ENCODE peak calls at places on chromosomes 4 and X, in five cellular contexts. One of them, this sample, is unnamed.

GRCh38 chr4:8850074-8850829 is 21.4 kb downstream of the HMX1 start:
- DNase-seq in COR-L47: no peak
- DNase-seq in WTC11: no peak
- DNase-seq in stomach: no peak
- DNase-seq in HEK293T: no peak
- DNase-seq in this sample: no peak

GRCh38 chr4:23782778-23783455 is 106.9 kb downstream of the PPARGC1A start:
- DNase-seq in COR-L47: no peak
- DNase-seq in WTC11: no peak
- DNase-seq in stomach: no peak
- DNase-seq in HEK293T: no peak
- DNase-seq in this sample: no peak

GRCh38 chrX:119624951-119625668 is 18.9 kb upstream of the NKRF start:
- DNase-seq in COR-L47: no peak
- DNase-seq in WTC11: no peak
- DNase-seq in stomach: no peak
- DNase-seq in HEK293T: no peak
- DNase-seq in this sample: no peak

GRCh38 chr4:171101845-171102244 is 711.4 kb upstream of the GALNTL6 start:
- DNase-seq in COR-L47: no peak
- DNase-seq in WTC11: no peak
- DNase-seq in stomach: no peak
- DNase-seq in HEK293T: no peak
- DNase-seq in this sample: no peak

GRCh38 chrX:119004920-119005524 is 30.6 kb downstream of the LONRF3 start:
- DNase-seq in COR-L47: peak
- DNase-seq in WTC11: peak
- DNase-seq in stomach: peak
- DNase-seq in HEK293T: peak
- DNase-seq in this sample: peak

GRCh38 chr4:8303485-8304281 is 34.1 kb downstream of the HTRA3 start:
- DNase-seq in COR-L47: no peak
- DNase-seq in WTC11: no peak
- DNase-seq in stomach: no peak
- DNase-seq in HEK293T: no peak
- DNase-seq in this sample: no peak

GRCh38 chrX:137052641-137053235 is 18.9 kb upstream of the GPR101 start:
- DNase-seq in COR-L47: no peak
- DNase-seq in WTC11: peak
- DNase-seq in stomach: no peak
- DNase-seq in HEK293T: no peak
- DNase-seq in this sample: peak

GRCh38 chr4:54226399-54227260 is 2.5 kb upstream of the PDGFRA start:
- DNase-seq in COR-L47: no peak
- DNase-seq in WTC11: peak
- DNase-seq in stomach: no peak
- DNase-seq in HEK293T: no peak
- DNase-seq in this sample: peak

GRCh38 chr4:90357117-90357710 is 230.0 kb downstream of the CCSER1 start:
- DNase-seq in COR-L47: peak
- DNase-seq in WTC11: no peak
- DNase-seq in stomach: no peak
- DNase-seq in HEK293T: peak
- DNase-seq in this sample: peak

GRCh38 chr4:73979407-73979806 is 2.4 kb downstream of the PF4 start:
- DNase-seq in COR-L47: no peak
- DNase-seq in WTC11: no peak
- DNase-seq in stomach: no peak
- DNase-seq in HEK293T: no peak
- DNase-seq in this sample: no peak

GRCh38 chr4:3511187-3511586 is 21.0 kb downstream of the LRPAP1 start:
- DNase-seq in COR-L47: no peak
- DNase-seq in WTC11: no peak
- DNase-seq in stomach: no peak
- DNase-seq in HEK293T: no peak
- DNase-seq in this sample: no peak

GRCh38 chr4:59671037-59671436 is 1529.1 kb upstream of the ADGRL3 start:
- DNase-seq in COR-L47: no peak
- DNase-seq in WTC11: no peak
- DNase-seq in stomach: no peak
- DNase-seq in HEK293T: no peak
- DNase-seq in this sample: no peak

GRCh38 chr4:66252291-66252690 is 582.0 kb upstream of the EPHA5 start:
- DNase-seq in COR-L47: no peak
- DNase-seq in WTC11: no peak
- DNase-seq in stomach: no peak
- DNase-seq in HEK293T: no peak
- DNase-seq in this sample: no peak

GRCh38 chrX:123087326-123087725 is 96.8 kb upstream of the GRIA3 start:
- DNase-seq in COR-L47: no peak
- DNase-seq in WTC11: no peak
- DNase-seq in stomach: no peak
- DNase-seq in HEK293T: no peak
- DNase-seq in this sample: no peak

GRCh38 chrX:98207947-98208346 is 1324.2 kb downstream of the RPA4 start:
- DNase-seq in COR-L47: no peak
- DNase-seq in WTC11: no peak
- DNase-seq in stomach: no peak
- DNase-seq in HEK293T: no peak
- DNase-seq in this sample: peak

GRCh38 chrX:9501362-9501761 is 36.5 kb downstream of the TBL1X start:
- DNase-seq in COR-L47: no peak
- DNase-seq in WTC11: peak
- DNase-seq in stomach: no peak
- DNase-seq in HEK293T: no peak
- DNase-seq in this sample: no peak

GRCh38 chrX:84216406-84216805 is 28.4 kb upstream of the RPS6KA6 start:
- DNase-seq in COR-L47: peak
- DNase-seq in WTC11: no peak
- DNase-seq in stomach: no peak
- DNase-seq in HEK293T: no peak
- DNase-seq in this sample: no peak

GRCh38 chr4:68498413-68499007 is 51.2 kb downstream of the TMPRSS11E start:
- DNase-seq in COR-L47: peak
- DNase-seq in WTC11: peak
- DNase-seq in stomach: peak
- DNase-seq in HEK293T: peak
- DNase-seq in this sample: peak

GRCh38 chr4:73727685-73728084 is 12.7 kb upstream of the CXCL8 start:
- DNase-seq in COR-L47: no peak
- DNase-seq in WTC11: no peak
- DNase-seq in stomach: no peak
- DNase-seq in HEK293T: no peak
- DNase-seq in this sample: no peak

GRCh38 chrX:110317079-110317819 is 636 bp downstream of the AMMECR1 start:
- DNase-seq in COR-L47: no peak
- DNase-seq in WTC11: peak
- DNase-seq in stomach: peak
- DNase-seq in HEK293T: peak
- DNase-seq in this sample: peak

GRCh38 chr4:182277402-182277801 is 34.2 kb downstream of the TENM3 start:
- DNase-seq in COR-L47: no peak
- DNase-seq in WTC11: no peak
- DNase-seq in stomach: no peak
- DNase-seq in HEK293T: no peak
- DNase-seq in this sample: no peak

GRCh38 chr4:71445819-71446218 is 107.0 kb downstream of the SLC4A4 start:
- DNase-seq in COR-L47: no peak
- DNase-seq in WTC11: no peak
- DNase-seq in stomach: no peak
- DNase-seq in HEK293T: no peak
- DNase-seq in this sample: no peak

GRCh38 chr4:15239866-15240265 is 188.0 kb upstream of the C1QTNF7 start:
- DNase-seq in COR-L47: no peak
- DNase-seq in WTC11: no peak
- DNase-seq in stomach: no peak
- DNase-seq in HEK293T: no peak
- DNase-seq in this sample: no peak

GRCh38 chr4:132504438-132504837 is 644.7 kb upstream of the PCDH10 start:
- DNase-seq in COR-L47: no peak
- DNase-seq in WTC11: no peak
- DNase-seq in stomach: no peak
- DNase-seq in HEK293T: no peak
- DNase-seq in this sample: no peak

GRCh38 chr4:23819041-23819511 is 70.8 kb downstream of the PPARGC1A start:
- DNase-seq in COR-L47: no peak
- DNase-seq in WTC11: no peak
- DNase-seq in stomach: no peak
- DNase-seq in HEK293T: no peak
- DNase-seq in this sample: no peak

GRCh38 chrX:2766921-2767320 is 15.1 kb downstream of the XG start:
- DNase-seq in COR-L47: no peak
- DNase-seq in WTC11: no peak
- DNase-seq in stomach: no peak
- DNase-seq in HEK293T: no peak
- DNase-seq in this sample: no peak

GRCh38 chrX:1535241-1536041 is 1.5 kb downstream of the P2RY8 start:
- DNase-seq in COR-L47: no peak
- DNase-seq in WTC11: no peak
- DNase-seq in stomach: no peak
- DNase-seq in HEK293T: no peak
- DNase-seq in this sample: no peak

GRCh38 chrX:102651968-102652744 is 873 bp downstream of the GPRASP1 start:
- DNase-seq in COR-L47: peak
- DNase-seq in WTC11: peak
- DNase-seq in stomach: no peak
- DNase-seq in HEK293T: no peak
- DNase-seq in this sample: no peak

GRCh38 chr4:115054836-115055235 is 58.6 kb downstream of the NDST4 start:
- DNase-seq in COR-L47: peak
- DNase-seq in WTC11: peak
- DNase-seq in stomach: no peak
- DNase-seq in HEK293T: no peak
- DNase-seq in this sample: no peak

GRCh38 chr4:89681671-89682070 is 155.3 kb downstream of the SNCA start:
- DNase-seq in COR-L47: no peak
- DNase-seq in WTC11: no peak
- DNase-seq in stomach: no peak
- DNase-seq in HEK293T: no peak
- DNase-seq in this sample: no peak

GRCh38 chr4:99459546-99460042 is 24.5 kb upstream of the ADH7 start:
- DNase-seq in COR-L47: no peak
- DNase-seq in WTC11: no peak
- DNase-seq in stomach: no peak
- DNase-seq in HEK293T: no peak
- DNase-seq in this sample: no peak

GRCh38 chrX:47936224-47936939 is 67.4 kb downstream of the ZNF182 start:
- DNase-seq in COR-L47: peak
- DNase-seq in WTC11: peak
- DNase-seq in stomach: no peak
- DNase-seq in HEK293T: no peak
- DNase-seq in this sample: no peak

This sample was measured in D341Med.